ENCODE peak calls at places on chromosomes 4 and X, in four cellular contexts. T, A, V and S are unnamed samples.

GRCh38 chrX:22164770-22165388 is 107.8 kb upstream of the CBLL2 start:
- DNase-seq in V (no peak), A (no peak), T (no peak), S (no peak)

GRCh38 chrX:1591863-1592127 is 391 bp downstream of the AKAP17A start:
- DNase-seq in V (no peak), T (no peak), A (no peak), S (no peak)

GRCh38 chr4:152690706-152691651 is 11.2 kb upstream of the TMEM154 start:
- DNase-seq in V (no peak), T (no peak), A (no peak), S (no peak)

GRCh38 chrX:63657821-63658220 is 127.2 kb downstream of the ARHGEF9 start:
- DNase-seq in A (no peak), T (no peak), V (no peak), S (no peak)

GRCh38 chrX:31280580-31280979 is 208.7 kb upstream of the FTHL17 start:
- DNase-seq in T (no peak), A (no peak), V (no peak), S (no peak)

GRCh38 chr4:145823743-145824142 is 114.9 kb downstream of the ZNF827 start:
- DNase-seq in T (no peak), V (no peak), A (no peak), S (no peak)

GRCh38 chr4:62431513-62431912 is 1231.4 kb downstream of the ADGRL3 start:
- DNase-seq in V (no peak), T (no peak), A (no peak), S (no peak)

GRCh38 chr4:25223770-25224375 is 10.0 kb upstream of the PI4K2B start:
- DNase-seq in V (peak), T (no peak), A (no peak), S (peak)

GRCh38 chr4:30847157-30847556 is 127.0 kb downstream of the PCDH7 start:
- DNase-seq in T (no peak), A (no peak), V (no peak), S (no peak)

GRCh38 chrX:70054391-70054790 is 4.7 kb upstream of the AWAT2 start:
- DNase-seq in T (no peak), A (no peak), V (no peak), S (no peak)

GRCh38 chr4:25861422-25861926 is 1.3 kb downstream of the SEL1L3 start:
- DNase-seq in A (no peak), V (peak), T (no peak), S (no peak)

GRCh38 chrX:129606918-129607317 is 47.8 kb downstream of the APLN start:
- DNase-seq in T (peak), A (peak), V (peak), S (peak)

GRCh38 chr4:14168919-14169318 is 541.4 kb upstream of the BOD1L1 start:
- DNase-seq in V (no peak), T (peak), A (no peak), S (no peak)

GRCh38 chrX:153731845-153732215 is 7.2 kb downstream of the ABCD1 start:
- DNase-seq in V (no peak), T (no peak), A (no peak), S (no peak)

GRCh38 chr4:55947912-55948725 is 626 bp upstream of the CEP135 start:
- DNase-seq in T (peak), V (peak), A (peak), S (no peak)

GRCh38 chr4:99248714-99249113 is 29.7 kb upstream of the ADH6 start:
- DNase-seq in V (no peak), T (no peak), A (no peak), S (no peak)

GRCh38 chr4:166252487-166253402 is 379.7 kb downstream of the TLL1 start:
- DNase-seq in T (no peak), A (peak), V (peak), S (peak)

GRCh38 chr4:26330186-26330787 is 9.5 kb downstream of the RBPJ start:
- DNase-seq in A (peak), T (peak), V (peak), S (no peak)

GRCh38 chr4:159435561-159436023 is 332.7 kb downstream of the RAPGEF2 start:
- DNase-seq in V (no peak), T (no peak), A (peak), S (no peak)

GRCh38 chr4:170005472-170005871 is 20.7 kb downstream of the MFAP3L start:
- DNase-seq in A (no peak), T (no peak), V (no peak), S (no peak)

GRCh38 chr4:145812902-145813301 is 125.7 kb downstream of the ZNF827 start:
- DNase-seq in A (peak), V (no peak), T (peak), S (no peak)

GRCh38 chr4:26161030-26161824 is 159.6 kb upstream of the RBPJ start:
- DNase-seq in V (peak), A (peak), T (no peak), S (peak)

GRCh38 chr4:136865591-136865990 is 666.7 kb downstream of the PCDH18 start:
- DNase-seq in V (no peak), T (no peak), A (no peak), S (no peak)

GRCh38 chr4:5956285-5957021 is 61.8 kb downstream of the C4orf50 start:
- DNase-seq in A (peak), T (no peak), V (no peak), S (peak)

GRCh38 chr4:145686991-145687390 is 7.0 kb downstream of the C4orf51 start:
- DNase-seq in A (no peak), T (no peak), V (no peak), S (no peak)

GRCh38 chr4:65669008-65669971 is 999 bp downstream of the EPHA5 start:
- DNase-seq in V (no peak), T (no peak), A (no peak), S (peak)

GRCh38 chrX:124679199-124679598 is 332.8 kb downstream of the SH2D1A start:
- DNase-seq in V (no peak), T (no peak), A (no peak), S (no peak)

GRCh38 chrX:1430451-1430850 is 22.3 kb downstream of the ASMTL start:
- DNase-seq in A (no peak), V (no peak), T (no peak), S (no peak)

GRCh38 chrX:75522565-75523411 is at the start of gene ZDHHC15:
- DNase-seq in V (no peak), A (no peak), T (no peak), S (peak)

GRCh38 chr4:169604131-169604900 is 8.1 kb downstream of the NEK1 start:
- DNase-seq in V (peak), A (no peak), T (peak), S (no peak)

GRCh38 chr4:3384771-3385701 is 56.7 kb upstream of the HGFAC start:
- DNase-seq in T (no peak), V (no peak), A (peak), S (no peak)

GRCh38 chrX:48864210-48864609 is 28.8 kb upstream of the PCSK1N start:
- DNase-seq in T (no peak), V (peak), A (peak), S (no peak)

GRCh38 chr4:25993564-25994185 is 79.7 kb downstream of the SMIM20 start:
- DNase-seq in V (peak), T (peak), A (peak), S (peak)

GRCh38 chr4:3521621-3522325 is 10.4 kb downstream of the LRPAP1 start:
- DNase-seq in T (no peak), V (no peak), A (no peak), S (peak)

GRCh38 chr4:107148922-107149321 is 112.8 kb upstream of the DKK2 start:
- DNase-seq in V (no peak), T (no peak), A (no peak), S (no peak)

GRCh38 chrX:2176733-2177132 is 324.0 kb downstream of the DHRSX start:
- DNase-seq in V (no peak), T (no peak), A (peak), S (no peak)

GRCh38 chr4:108821056-108821925 is 58.4 kb upstream of the ETNPPL start:
- DNase-seq in V (no peak), T (no peak), A (no peak), S (no peak)

DNA sequence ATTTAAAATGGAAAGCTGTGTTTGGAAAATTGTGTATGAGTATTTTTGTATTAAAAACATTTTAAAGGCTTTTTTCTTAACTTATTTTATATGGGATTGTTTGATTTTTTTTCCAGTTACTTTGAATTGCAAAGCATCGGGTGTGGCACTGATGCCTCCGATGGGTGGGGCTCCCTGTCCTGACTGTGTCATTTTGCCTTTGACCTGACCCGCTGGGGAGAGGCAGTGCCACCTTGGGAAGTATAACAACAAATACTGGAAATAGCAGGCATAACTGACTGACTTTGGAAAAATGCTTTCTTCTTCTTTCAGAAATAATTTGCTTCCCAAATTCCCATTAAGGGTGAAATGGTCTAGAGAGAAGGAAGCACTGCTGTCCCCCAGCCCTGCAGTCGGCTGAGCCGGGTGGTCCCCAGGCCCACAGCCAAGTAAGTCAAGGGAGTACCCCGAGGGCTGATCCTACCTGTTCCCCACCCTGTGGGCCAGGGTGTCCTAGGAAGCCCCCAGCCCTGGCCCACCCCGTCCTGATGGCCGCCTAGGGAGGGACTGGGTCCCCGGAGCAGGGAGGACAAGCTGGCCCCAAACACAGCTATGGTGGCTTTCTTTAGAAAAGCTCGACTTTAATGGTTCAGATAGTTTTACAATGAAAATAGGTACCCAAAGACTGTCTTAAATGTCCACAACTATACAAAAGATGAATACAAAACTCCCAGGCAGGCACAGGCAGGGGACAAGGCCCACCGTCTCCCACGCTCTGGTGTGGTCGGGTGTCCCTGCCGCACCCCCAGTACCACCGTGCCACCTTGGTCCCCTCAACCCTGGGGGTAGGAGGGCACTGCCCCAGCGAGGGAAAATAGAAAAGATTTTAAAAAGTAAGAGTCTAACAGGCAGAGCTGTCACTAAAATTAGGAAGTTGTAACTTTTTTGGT is 26.4 kb downstream of the NELFA start:
- DNase-seq in A (no peak), V (no peak), T (no peak), S (no peak)
- TF ChIP-seq HMGXB4 in A (no peak), V (no peak), T (no peak), S (no peak)

GRCh38 chrX:47561653-47562151 is 697 bp downstream of the ARAF start:
- DNase-seq in A (no peak), V (no peak), T (no peak), S (no peak)

GRCh38 chrX:47558436-47558835 is 2.6 kb upstream of the ARAF start:
- DNase-seq in T (no peak), V (no peak), A (no peak), S (no peak)

GRCh38 chrX:47560831-47561652 is at the start of gene ARAF:
- DNase-seq in A (peak), T (peak), V (peak), S (peak)

GRCh38 chrX:47562615-47563243 is 1.7 kb downstream of the ARAF start:
- DNase-seq in A (no peak), T (no peak), V (peak), S (no peak)

DNA sequence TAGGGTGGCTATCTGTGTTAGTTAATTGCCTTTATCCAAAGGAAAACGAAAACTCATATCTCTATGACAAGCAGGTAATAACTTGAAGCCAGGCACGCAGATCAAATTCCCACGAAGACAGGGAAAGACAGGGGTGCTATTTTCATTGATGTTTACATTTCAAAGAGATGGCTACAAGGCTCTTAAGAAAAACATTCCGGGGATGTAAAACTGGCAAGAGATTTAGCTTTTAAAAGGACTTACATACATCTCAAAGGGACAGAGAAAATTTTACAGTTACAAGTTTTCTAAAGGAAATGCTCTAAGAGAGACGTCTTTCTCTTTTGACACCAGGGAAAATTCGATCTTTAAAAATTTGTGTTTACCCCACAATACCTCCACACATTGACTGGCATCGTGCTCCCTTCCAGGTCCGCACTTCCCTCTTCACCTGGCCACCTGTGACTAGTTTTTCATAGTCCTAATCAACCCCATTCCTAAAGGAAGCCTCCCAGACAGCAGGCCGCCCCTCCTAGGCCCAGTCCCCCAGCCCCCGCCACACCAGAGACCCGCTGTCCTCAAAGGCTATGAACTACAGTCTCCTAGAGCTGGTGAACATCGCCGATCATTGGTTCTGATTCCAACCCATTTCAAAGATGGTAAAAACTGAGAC is 700 bp upstream of the ARAF start:
- DNase-seq in A (no peak), V (no peak), T (no peak), S (no peak)
- TF ChIP-seq HMGXB4 in A (no peak), V (no peak), T (no peak), S (no peak)

GRCh38 chrX:10177620-10178019 is 20.8 kb downstream of the CLCN4 start:
- DNase-seq in T (no peak), V (no peak), A (no peak), S (no peak)
- TF ChIP-seq HMGXB4 in T (no peak), V (no peak), A (no peak), S (no peak)

GRCh38 chrX:71107762-71108360 is 1.3 kb upstream of the CXorf65 start:
- DNase-seq in T (no peak), A (no peak), V (peak), S (no peak)
- TF ChIP-seq HMGXB4 in T (no peak), A (no peak), V (no peak), S (no peak)

DNA sequence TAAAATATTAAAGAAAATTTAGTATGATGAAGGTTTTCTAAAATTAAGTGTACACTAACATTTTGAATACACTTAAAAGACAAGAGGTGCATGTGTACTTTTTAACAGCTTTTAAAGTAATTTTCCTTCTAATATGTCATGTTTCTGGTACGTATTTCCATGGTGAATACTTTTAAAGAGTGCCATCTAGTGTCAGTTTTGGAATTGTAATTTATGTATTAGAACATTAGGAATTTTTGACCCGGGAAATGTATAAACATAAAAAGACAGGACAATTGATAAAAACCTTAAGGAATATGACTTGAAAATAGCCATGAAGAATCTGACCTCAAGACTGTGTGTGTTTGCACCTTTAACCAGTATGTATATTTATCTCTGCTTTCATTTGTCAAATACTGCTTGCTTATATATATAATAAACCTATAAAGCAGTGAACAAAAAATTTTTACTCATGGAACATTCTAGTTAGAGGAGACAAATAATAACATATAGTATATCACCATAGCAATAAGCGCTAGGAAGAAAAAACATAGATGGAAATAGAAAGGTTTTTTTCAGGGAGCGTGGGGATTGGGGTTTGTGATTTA is 7.2 kb downstream of the GSTCD start:
- DNase-seq in V (peak), T (peak), A (peak), S (no peak)
- TF ChIP-seq HMGXB4 in V (no peak), T (no peak), A (no peak), S (no peak)

DNA sequence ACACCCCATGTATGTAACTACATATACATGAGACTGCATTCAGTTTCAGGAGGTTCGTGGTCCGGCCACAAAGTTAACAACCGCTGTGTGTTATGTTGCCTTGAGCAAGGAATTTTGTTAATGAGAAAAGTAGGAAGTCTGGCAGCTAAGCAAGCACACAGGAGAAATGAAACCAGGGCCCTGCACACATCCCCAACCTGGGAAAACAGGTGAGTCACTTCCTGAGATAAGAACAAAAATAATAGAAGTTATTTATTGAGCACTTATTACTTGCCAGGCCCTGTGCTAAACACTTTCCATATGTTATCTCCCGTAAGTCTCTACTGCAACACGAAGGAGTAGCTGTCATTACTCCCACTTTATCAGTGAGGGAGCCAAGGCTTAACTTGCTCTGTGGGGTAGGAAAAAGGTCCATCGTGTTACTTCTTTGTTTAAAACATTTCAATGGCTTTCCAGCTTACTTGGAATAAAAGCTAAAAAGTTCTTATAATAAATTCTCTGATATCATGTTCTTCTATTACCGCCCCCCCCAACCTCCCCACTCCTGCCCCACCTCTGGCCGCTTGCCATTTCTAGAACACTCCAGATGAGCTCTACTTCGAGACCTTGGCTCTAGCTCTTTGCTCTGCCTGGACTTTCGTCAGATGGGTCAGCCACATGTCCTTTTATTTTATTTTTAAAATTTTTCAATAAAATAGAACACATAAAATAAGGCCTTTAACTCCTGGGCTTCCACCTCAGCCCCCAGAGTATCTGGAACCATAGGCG is 36.2 kb upstream of the PLAC8 start:
- DNase-seq in A (peak), V (no peak), T (no peak), S (no peak)
- TF ChIP-seq HMGXB4 in A (no peak), V (no peak), T (no peak), S (no peak)

DNA sequence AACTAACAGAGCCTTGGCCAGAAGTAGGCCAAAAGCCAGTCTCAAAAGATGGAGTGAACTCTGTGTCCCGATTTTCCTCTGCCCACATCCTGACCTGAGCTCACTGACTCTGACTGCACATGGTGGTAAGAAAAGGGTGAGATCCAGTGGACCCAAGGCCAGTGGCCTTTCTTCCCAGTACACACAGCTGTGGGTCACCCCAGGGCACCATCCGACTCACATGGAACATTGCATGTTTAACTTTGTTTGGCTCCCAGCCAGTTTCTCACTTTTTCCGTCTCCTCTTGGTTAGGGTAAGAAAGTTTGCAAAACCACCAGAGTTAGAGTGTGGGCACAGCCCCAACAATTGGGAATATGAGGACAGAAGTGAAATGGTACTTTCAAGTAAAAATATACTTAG is 69.8 kb downstream of the GAB1 start:
- DNase-seq in T (no peak), A (peak), V (peak), S (no peak)
- TF ChIP-seq HMGXB4 in T (no peak), A (no peak), V (no peak), S (no peak)

GRCh38 chr4:7967063-7967440 is 27.4 kb upstream of the AFAP1 start:
- DNase-seq in V (no peak), T (no peak), A (peak), S (no peak)
- TF ChIP-seq HMGXB4 in V (no peak), T (no peak), A (no peak), S (no peak)

GRCh38 chr4:149700272-149700671 is 115.4 kb downstream of the IQCM start:
- DNase-seq in T (no peak), V (no peak), A (no peak), S (no peak)
- TF ChIP-seq HMGXB4 in T (no peak), V (no peak), A (no peak), S (no peak)

DNA sequence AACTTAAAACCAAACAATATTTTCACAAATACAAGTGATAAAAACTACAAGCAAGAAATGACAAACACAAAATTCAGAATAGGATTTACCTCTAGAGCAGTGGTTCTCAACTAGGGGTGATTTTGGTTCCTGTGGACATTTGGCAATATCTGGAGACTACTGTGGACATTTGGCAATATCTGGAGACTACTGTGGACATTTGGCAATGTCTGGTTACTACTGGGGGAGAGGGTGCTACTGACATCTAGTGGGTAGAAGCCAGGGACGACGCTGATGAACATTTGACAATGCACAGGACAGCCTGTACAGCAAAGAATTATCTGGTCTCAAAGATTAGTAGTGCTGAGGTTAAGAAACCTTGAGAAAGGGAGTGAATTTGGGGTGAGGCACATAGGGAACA is 169.8 kb downstream of the CLCN4 start:
- DNase-seq in V (peak), A (peak), T (peak), S (no peak)
- TF ChIP-seq HMGXB4 in V (no peak), A (no peak), T (no peak), S (no peak)